ENCODE peak calls at places on chromosomes 2 and 18, in ten cellular contexts. S, X, C, D, Y, O, E, F, Z and K are unnamed samples.
A peak's percentile ranks its signal among the peaks of the same experiment; 100 is the strongest.

GRCh38 chr2:188610050-188610444 is 318.4 kb downstream of the GULP1 start:
- DNase-seq in S (no peak), X (no peak), C (no peak), D (no peak), Y (peak; percentile 17), O (no peak), E (peak; percentile 12), F (no peak), Z (no peak), K (no peak)

GRCh38 chr2:10283106-10284062 is 19.3 kb upstream of the HPCAL1 start:
- DNase-seq in S (no peak), X (peak; percentile 48), C (no peak), D (no peak), Y (peak; percentile 74), O (no peak), E (peak; percentile 71), F (peak; percentile 33), Z (no peak), K (peak; percentile 80)

GRCh38 chr18:43534511-43534910 is 257.2 kb upstream of the SYT4 start:
- DNase-seq in S (no peak), X (no peak), C (no peak), D (no peak), Y (peak; percentile 49), O (no peak), E (peak; percentile 1), F (no peak), Z (no peak), K (peak; percentile 4)

GRCh38 chr2:180307096-180307495 is 300.0 kb upstream of the CWC22 start:
- DNase-seq in S (no peak), X (no peak), C (no peak), D (no peak), Y (no peak), O (no peak), E (no peak), F (no peak), Z (no peak), K (no peak)

GRCh38 chr2:189408294-189408693 is 33.0 kb upstream of the WDR75 start:
- DNase-seq in S (no peak), X (peak; percentile 18), C (no peak), D (no peak), Y (peak; percentile 48), O (no peak), E (no peak), F (no peak), Z (no peak), K (no peak)

GRCh38 chr18:24083550-24083949 is 55.3 kb upstream of the CABYR start:
- DNase-seq in S (no peak), X (no peak), C (no peak), D (no peak), Y (no peak), O (no peak), E (no peak), F (no peak), Z (no peak), K (no peak)

GRCh38 chr2:232028631-232029030 is 67.1 kb downstream of the DIS3L2 start:
- DNase-seq in S (no peak), X (peak; percentile 58), C (no peak), D (no peak), Y (no peak), O (no peak), E (peak; percentile 62), F (peak; percentile 18), Z (no peak), K (peak; percentile 21)

GRCh38 chr2:55875434-55876135 is 48.0 kb downstream of the EFEMP1 start:
- DNase-seq in S (no peak), X (peak; percentile 67), C (no peak), D (no peak), Y (no peak), O (no peak), E (peak; percentile 31), F (no peak), Z (no peak), K (peak; percentile 55)

GRCh38 chr18:28626757-28627156 is 449.8 kb upstream of the CDH2 start:
- DNase-seq in S (no peak), X (no peak), C (no peak), D (no peak), Y (no peak), O (no peak), E (no peak), F (no peak), Z (no peak), K (no peak)

GRCh38 chr2:39216495-39217191 is 27.1 kb downstream of the CDKL4 start:
- DNase-seq in S (no peak), X (no peak), C (no peak), D (no peak), Y (no peak), O (no peak), E (no peak), F (peak; percentile 12), Z (no peak), K (no peak)

GRCh38 chr2:73359915-73360697 is 25.5 kb upstream of the ALMS1 start:
- DNase-seq in S (peak; percentile 7), X (peak; percentile 12), C (no peak), D (no peak), Y (peak; percentile 7), O (no peak), E (no peak), F (no peak), Z (no peak), K (no peak)

GRCh38 chr2:109516445-109517117 is 97.2 kb downstream of the SEPTIN10 start:
- DNase-seq in S (no peak), X (peak; percentile 52), C (no peak), D (no peak), Y (peak; percentile 22), O (peak; percentile 75), E (no peak), F (peak; percentile 34), Z (no peak), K (no peak)

GRCh38 chr2:86768189-86768949 is 22.3 kb downstream of the CD8A start:
- DNase-seq in S (no peak), X (no peak), C (no peak), D (no peak), Y (no peak), O (no peak), E (no peak), F (no peak), Z (no peak), K (no peak)

GRCh38 chr2:159564081-159564480 is 52.3 kb downstream of the BAZ2B start:
- DNase-seq in S (no peak), X (no peak), C (no peak), D (no peak), Y (no peak), O (no peak), E (peak; percentile 64), F (no peak), Z (no peak), K (no peak)

GRCh38 chr2:20633794-20634259 is 17.1 kb downstream of the HS1BP3 start:
- DNase-seq in S (no peak), X (no peak), C (no peak), D (peak; percentile 88), Y (peak; percentile 35), O (no peak), E (no peak), F (peak; percentile 76), Z (no peak), K (no peak)
- TF ChIP-seq CTCF in S (no peak), X (no peak), C (no peak), D (no peak), Y (peak; percentile 19), O (peak; percentile 7), E (no peak), F (no peak), Z (no peak), K (no peak)

DNA sequence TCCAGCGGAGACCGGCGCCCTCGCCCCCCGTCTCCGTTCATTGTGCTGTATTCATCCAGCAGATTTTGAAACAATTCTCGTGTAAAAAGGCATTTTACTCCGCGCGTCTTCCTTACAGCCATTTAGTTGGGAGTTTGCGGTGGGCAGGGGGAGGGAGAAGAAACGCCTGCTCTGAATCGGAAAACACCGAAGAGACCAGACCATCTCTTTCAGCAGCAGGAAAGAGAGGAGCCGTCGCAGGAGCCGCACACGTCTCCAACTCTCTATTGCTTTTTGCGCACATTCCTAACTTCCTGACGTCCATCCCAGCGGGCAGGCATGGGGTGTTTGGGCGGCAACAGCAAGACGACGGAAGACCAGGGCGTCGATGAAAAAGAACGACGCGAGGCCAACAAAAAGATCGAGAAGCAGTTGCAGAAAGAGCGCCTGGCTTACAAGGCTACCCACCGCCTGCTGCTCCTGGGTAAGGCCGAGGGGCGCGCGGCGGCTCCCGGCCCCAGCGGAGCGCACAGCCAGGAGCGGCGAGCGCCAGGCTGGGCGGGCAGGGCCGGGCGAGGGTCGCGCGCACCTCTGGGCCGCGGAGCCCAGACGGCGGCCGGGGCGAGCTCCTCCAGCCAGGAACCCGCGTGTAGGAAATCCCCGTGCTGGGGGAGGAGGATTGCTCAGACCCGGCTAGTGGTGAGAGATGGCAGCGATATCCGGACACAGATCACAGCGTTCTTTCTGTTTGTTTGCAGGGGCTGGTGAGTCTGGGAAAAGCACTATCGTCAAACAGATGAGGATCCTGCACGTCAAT is 63.2 kb downstream of the GNAL start:
- DNase-seq in S (no peak), X (peak; percentile 33), C (no peak), D (no peak), Y (peak; percentile 22), O (no peak), E (peak; percentile 4), F (no peak), Z (no peak), K (peak; percentile 32)
- H3K4me3 ChIP-seq in S (peak overlapping the region; percentile 44), X (no peak overlapping the region), C (peak overlapping the region; percentile 26), D (peak overlapping the region; percentile 31), Y (peak overlapping the region; percentile 28), O (no peak overlapping the region), E (no peak overlapping the region), F (no peak overlapping the region), Z (peak overlapping the region; percentile 32), K (peak overlapping the region; percentile 15)

DNA sequence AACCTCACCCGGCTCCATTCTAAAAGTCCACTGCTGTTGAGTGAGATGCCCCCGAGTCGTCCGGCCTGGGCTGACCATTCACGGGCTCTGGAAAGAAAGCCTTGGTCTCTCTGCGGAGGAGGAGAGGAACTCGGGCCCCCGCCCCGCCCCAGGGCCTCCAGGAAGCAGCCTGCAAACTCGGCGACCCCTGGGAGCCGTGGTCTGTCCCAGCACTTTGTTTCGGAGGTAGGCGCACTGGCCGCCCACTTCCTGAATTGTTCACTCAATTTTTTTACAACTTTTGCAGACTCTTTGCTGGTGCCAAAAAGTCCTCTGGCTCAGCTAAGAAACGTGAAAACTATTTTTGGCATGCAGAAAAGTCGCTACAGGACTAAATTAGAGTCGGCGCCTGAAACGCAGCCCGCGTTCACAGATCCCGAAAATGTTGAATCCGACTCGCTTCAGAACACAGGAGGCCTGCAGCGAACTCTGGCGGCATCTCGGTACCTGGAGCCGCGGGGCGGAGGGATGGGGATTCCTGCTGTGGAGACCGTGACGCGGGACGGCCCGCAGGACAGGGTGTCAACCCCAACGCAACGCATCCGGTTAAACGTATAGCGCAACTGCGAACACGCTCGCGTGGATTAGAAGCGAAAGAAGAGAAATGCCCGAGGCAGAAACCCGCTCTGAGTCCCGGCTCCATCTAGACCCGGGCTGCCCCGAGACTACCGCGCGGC is 1.5 kb downstream of the PXDN start:
- DNase-seq in S (no peak), X (peak; percentile 95), C (peak; percentile 88), D (peak; percentile 95), Y (peak; percentile 79), O (peak; percentile 8), E (peak; percentile 95), F (peak; percentile 57), Z (no peak), K (peak; percentile 94)
- TF ChIP-seq CTCF in S (peak; percentile 43), X (peak; percentile 51), C (peak; percentile 71), D (peak; percentile 55), Y (peak; percentile 81), O (no peak), E (peak; percentile 62), F (no peak), Z (peak; percentile 39), K (peak; percentile 68)

GRCh38 chr2:8303322-8303832 is 378.5 kb upstream of the ID2 start:
- DNase-seq in S (no peak), X (no peak), C (no peak), D (peak; percentile 87), Y (no peak), O (no peak), E (no peak), F (peak; percentile 82), Z (peak; percentile 53), K (peak; percentile 61)
- H3K4me3 ChIP-seq in S (no peak overlapping the region), X (no peak overlapping the region), C (no peak overlapping the region), D (no peak overlapping the region), Y (no peak overlapping the region), O (no peak overlapping the region), E (no peak overlapping the region), F (no peak overlapping the region), Z (no peak overlapping the region), K (no peak overlapping the region)